ENCODE peak calls at places on chromosomes 13 and 19, in nine cellular contexts. U is AG10803, Y is pancreas, T is fibroblast of pulmonary artery, R is gastrocnemius medialis, Z is omental fat pad, L is thoracic aorta, I is sigmoid colon, M is H9. V is an unnamed sample.

GRCh38 chr19:41939861-41940442 is 11.7 kb upstream of the ERFL start:
- DNase-seq in U (no peak), Y (no peak), T (no peak), R (no peak), Z (no peak), L (no peak), I (no peak), M (no peak), V (no peak)

GRCh38 chr19:18915639-18916038 is 3.5 kb downstream of the COPE start:
- DNase-seq in U (peak), Y (no peak), T (peak), R (no peak), Z (no peak), L (no peak), I (no peak), M (peak), V (no peak)

GRCh38 chr19:35216026-35216832 is 12.3 kb downstream of the FAM187B start:
- DNase-seq in U (peak), Y (no peak), T (no peak), R (no peak), Z (no peak), L (no peak), I (no peak), M (no peak), V (peak)

GRCh38 chr19:4174895-4175668 is 7.3 kb downstream of the SIRT6 start:
- DNase-seq in U (no peak), Y (no peak), T (no peak), R (no peak), Z (no peak), L (no peak), I (no peak), M (no peak), V (no peak)

GRCh38 chr13:39840201-39840600 is 184.7 kb downstream of the COG6 start:
- DNase-seq in U (no peak), Y (no peak), T (no peak), R (no peak), Z (no peak), L (no peak), I (no peak), M (no peak), V (no peak)

GRCh38 chr19:6216996-6217751 is 62.6 kb downstream of the MLLT1 start:
- DNase-seq in U (no peak), Y (no peak), T (peak), R (no peak), Z (no peak), L (no peak), I (peak), M (no peak), V (peak)

GRCh38 chr13:26259634-26260033 is 5.7 kb downstream of the CDK8 start:
- DNase-seq in U (no peak), Y (no peak), T (no peak), R (no peak), Z (no peak), L (no peak), I (no peak), M (no peak), V (no peak)

GRCh38 chr13:41782086-41782485 is 178.8 kb downstream of the VWA8 start:
- DNase-seq in U (no peak), Y (no peak), T (no peak), R (no peak), Z (no peak), L (no peak), I (no peak), M (no peak), V (no peak)

GRCh38 chr13:76129305-76130040 is 493.3 kb downstream of the LMO7 start:
- DNase-seq in U (no peak), Y (no peak), T (no peak), R (no peak), Z (no peak), L (no peak), I (no peak), M (no peak), V (no peak)

GRCh38 chr19:12200020-12200419 is 37.1 kb downstream of the ZNF136 start:
- DNase-seq in U (peak), Y (no peak), T (no peak), R (no peak), Z (no peak), L (no peak), I (no peak), M (no peak), V (no peak)

GRCh38 chr13:110702591-110703526 is 3.1 kb downstream of the CARS2 start:
- DNase-seq in U (no peak), Y (no peak), T (peak), R (no peak), Z (no peak), L (no peak), I (peak), M (no peak), V (no peak)

GRCh38 chr13:80840313-80840976 is 499.5 kb upstream of the SPRY2 start:
- DNase-seq in U (peak), Y (no peak), T (peak), R (peak), Z (no peak), L (no peak), I (no peak), M (no peak), V (no peak)

GRCh38 chr13:99556867-99557443 is 55.7 kb downstream of the TM9SF2 start:
- DNase-seq in U (no peak), Y (no peak), T (no peak), R (no peak), Z (no peak), L (no peak), I (no peak), M (no peak), V (no peak)

GRCh38 chr13:60335531-60335930 is 61.5 kb upstream of the TDRD3 start:
- DNase-seq in U (peak), Y (no peak), T (peak), R (no peak), Z (no peak), L (no peak), I (no peak), M (no peak), V (no peak)

GRCh38 chr19:14381689-14382474 is 638 bp downstream of the ADGRE5 start:
- DNase-seq in U (peak), Y (peak), T (peak), R (no peak), Z (no peak), L (peak), I (peak), M (no peak), V (peak)

GRCh38 chr19:32720216-32720935 is 809 bp downstream of the TDRD12 start:
- DNase-seq in U (no peak), Y (no peak), T (no peak), R (no peak), Z (no peak), L (no peak), I (no peak), M (no peak), V (no peak)

GRCh38 chr13:106376411-106377112 is 158.9 kb downstream of the EFNB2 start:
- DNase-seq in U (peak), Y (no peak), T (peak), R (no peak), Z (no peak), L (no peak), I (peak), M (no peak), V (no peak)

GRCh38 chr19:28652790-28653189 is 560.2 kb downstream of the UQCRFS1 start:
- DNase-seq in U (no peak), Y (no peak), T (no peak), R (no peak), Z (no peak), L (no peak), I (no peak), M (no peak), V (no peak)

GRCh38 chr13:113860051-113860471 is 3.8 kb downstream of the GAS6 start:
- DNase-seq in U (no peak), Y (no peak), T (no peak), R (no peak), Z (no peak), L (no peak), I (no peak), M (peak), V (no peak)

GRCh38 chr19:57096640-57097361 is 23.0 kb upstream of the USP29 start:
- DNase-seq in U (no peak), Y (no peak), T (peak), R (no peak), Z (no peak), L (no peak), I (peak), M (no peak), V (no peak)

GRCh38 chr19:3867971-3868769 is 668 bp downstream of the ZFR2 start:
- DNase-seq in U (no peak), Y (no peak), T (no peak), R (no peak), Z (no peak), L (no peak), I (no peak), M (peak), V (no peak)

GRCh38 chr13:97339019-97339988 is 94.7 kb upstream of the RAP2A start:
- DNase-seq in U (peak), Y (no peak), T (peak), R (peak), Z (no peak), L (peak), I (peak), M (no peak), V (no peak)

GRCh38 chr13:34720618-34721017 is 221.5 kb upstream of the NBEA start:
- DNase-seq in U (no peak), Y (no peak), T (no peak), R (no peak), Z (no peak), L (no peak), I (no peak), M (no peak), V (no peak)

GRCh38 chr19:34475026-34475974 is 6.3 kb upstream of the WTIP start:
- DNase-seq in U (peak), Y (no peak), T (peak), R (no peak), Z (no peak), L (no peak), I (no peak), M (no peak), V (no peak)

GRCh38 chr19:48670699-48671455 is 1.9 kb downstream of the NTN5 start:
- DNase-seq in U (no peak), Y (no peak), T (no peak), R (no peak), Z (no peak), L (no peak), I (no peak), M (no peak), V (no peak)

GRCh38 chr13:94128430-94128829 is 351.1 kb downstream of the DCT start:
- DNase-seq in U (peak), Y (no peak), T (peak), R (peak), Z (no peak), L (no peak), I (peak), M (no peak), V (no peak)

GRCh38 chr13:90445179-90445578 is 902.3 kb upstream of the MIR17HG start:
- DNase-seq in U (peak), Y (no peak), T (peak), R (no peak), Z (no peak), L (no peak), I (no peak), M (peak), V (no peak)

GRCh38 chr19:19120308-19121156 is 17.7 kb downstream of the TMEM161A start:
- DNase-seq in U (peak), Y (peak), T (peak), R (no peak), Z (no peak), L (no peak), I (peak), M (peak), V (no peak)

GRCh38 chr13:74406439-74406838 is 272.2 kb upstream of the KLF12 start:
- DNase-seq in U (peak), Y (no peak), T (no peak), R (no peak), Z (no peak), L (no peak), I (no peak), M (no peak), V (no peak)

GRCh38 chr19:19459707-19460251 is 54.3 kb downstream of the GATAD2A start:
- DNase-seq in U (peak), Y (no peak), T (peak), R (no peak), Z (no peak), L (no peak), I (no peak), M (no peak), V (peak)

GRCh38 chr13:113859311-113860050 is 4.4 kb downstream of the GAS6 start:
- DNase-seq in U (no peak), Y (no peak), T (no peak), R (no peak), Z (no peak), L (no peak), I (no peak), M (peak), V (no peak)

GRCh38 chr13:100493418-100493817 is 95.2 kb downstream of the GGACT start:
- DNase-seq in U (no peak), Y (no peak), T (no peak), R (no peak), Z (no peak), L (no peak), I (no peak), M (no peak), V (peak)

GRCh38 chr13:71611292-71611691 is 255.7 kb downstream of the DACH1 start:
- DNase-seq in U (no peak), Y (no peak), T (no peak), R (no peak), Z (no peak), L (no peak), I (no peak), M (no peak), V (no peak)

GRCh38 chr19:56109216-56109615 is 11.9 kb downstream of the ZNF787 start:
- DNase-seq in U (peak), Y (no peak), T (peak), R (no peak), Z (no peak), L (no peak), I (no peak), M (no peak), V (no peak)

GRCh38 chr13:79190932-79191331 is 215.1 kb downstream of the RBM26 start:
- DNase-seq in U (no peak), Y (no peak), T (no peak), R (no peak), Z (no peak), L (no peak), I (no peak), M (no peak), V (no peak)

GRCh38 chr19:5943623-5944022 is 29.6 kb downstream of the CAPS start:
- DNase-seq in U (peak), Y (no peak), T (peak), R (no peak), Z (no peak), L (no peak), I (no peak), M (no peak), V (no peak)

GRCh38 chr19:49591731-49592485 is 926 bp downstream of the PRR12 start:
- DNase-seq in U (peak), Y (peak), T (peak), R (no peak), Z (no peak), L (no peak), I (peak), M (peak), V (no peak)

GRCh38 chr19:32313866-32314265 is 31.5 kb upstream of the ZNF507 start:
- DNase-seq in U (no peak), Y (no peak), T (peak), R (no peak), Z (no peak), L (no peak), I (no peak), M (no peak), V (no peak)

GRCh38 chr13:95474992-95475391 is 77.5 kb upstream of the CLDN10 start:
- DNase-seq in U (no peak), Y (no peak), T (no peak), R (no peak), Z (no peak), L (no peak), I (no peak), M (peak), V (no peak)
- TF ChIP-seq CTCF in U (no peak), Y (no peak), T (no peak), R (no peak), Z (no peak), L (no peak), I (no peak), M (peak), V (no peak)

DNA sequence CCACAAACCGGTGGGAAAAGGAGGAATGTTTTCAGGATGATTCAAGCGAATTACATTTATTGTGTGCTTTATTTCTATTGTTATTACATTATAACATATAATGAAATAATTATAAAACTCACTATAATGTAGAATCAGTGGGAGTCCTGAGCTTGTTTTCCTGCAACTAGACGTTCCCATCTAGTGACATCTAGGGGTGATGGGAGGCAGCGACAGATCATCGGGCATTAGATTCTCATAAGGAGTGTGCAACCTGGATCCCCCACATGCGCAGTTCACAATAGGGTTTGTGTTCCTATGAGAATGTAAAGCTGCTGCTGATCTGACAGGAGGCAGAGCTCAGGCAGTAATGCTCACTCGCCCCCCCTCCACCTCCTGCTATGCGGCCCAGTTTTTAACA is 54.5 kb downstream of the SPTBN4 start:
- DNase-seq in U (peak), Y (no peak), T (peak), R (no peak), Z (no peak), L (no peak), I (no peak), M (no peak), V (no peak)
- TF ChIP-seq CTCF in U (peak), Y (no peak), T (peak), R (no peak), Z (no peak), L (no peak), I (no peak), M (peak), V (no peak)

GRCh38 chr19:45848922-45849321 is 14.0 kb downstream of the SYMPK start:
- DNase-seq in U (no peak), Y (no peak), T (peak), R (no peak), Z (no peak), L (no peak), I (no peak), M (no peak), V (no peak)
- TF ChIP-seq CTCF in U (peak), Y (no peak), T (peak), R (no peak), Z (no peak), L (no peak), I (no peak), M (peak), V (peak)

GRCh38 chr19:17539288-17540117 is 15.9 kb upstream of the COLGALT1 start:
- DNase-seq in U (peak), Y (peak), T (peak), R (peak), Z (peak), L (peak), I (peak), M (peak), V (peak)
- TF ChIP-seq CTCF in U (peak), Y (no peak), T (peak), R (no peak), Z (no peak), L (no peak), I (peak), M (peak), V (peak)

GRCh38 chr19:43622956-43623355 is 3.5 kb upstream of the ZNF428 start:
- DNase-seq in U (no peak), Y (no peak), T (no peak), R (no peak), Z (no peak), L (no peak), I (no peak), M (no peak), V (no peak)

GRCh38 chr19:43625918-43626579 is 6.6 kb upstream of the ZNF428 start:
- DNase-seq in U (no peak), Y (no peak), T (no peak), R (no peak), Z (no peak), L (no peak), I (no peak), M (peak), V (no peak)

GRCh38 chr19:43626838-43627237 is 7.4 kb upstream of the ZNF428 start:
- DNase-seq in U (no peak), Y (no peak), T (no peak), R (no peak), Z (no peak), L (no peak), I (no peak), M (no peak), V (no peak)

GRCh38 chr19:43623889-43624670 is 4.7 kb upstream of the ZNF428 start:
- DNase-seq in U (no peak), Y (no peak), T (no peak), R (no peak), Z (no peak), L (no peak), I (no peak), M (peak), V (no peak)

DNA sequence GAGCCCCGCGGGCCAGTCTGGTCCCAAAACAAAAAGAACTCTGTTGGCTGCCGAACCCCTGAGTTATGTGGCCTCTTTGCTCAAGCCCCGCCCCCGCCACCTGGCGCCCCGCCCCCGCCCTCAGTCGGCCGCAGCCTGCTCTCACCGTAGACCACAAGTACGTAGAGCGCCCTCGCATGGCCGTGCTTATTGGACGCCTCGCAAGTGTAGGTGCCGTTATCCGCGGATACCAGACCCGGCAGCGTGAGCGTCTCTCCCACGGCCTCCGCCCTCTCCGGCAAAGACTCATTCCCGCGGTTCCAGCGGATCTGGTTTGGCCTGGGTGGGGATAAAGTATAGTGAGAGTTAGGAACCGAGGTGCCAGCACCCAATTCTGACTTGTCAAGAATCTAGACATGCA is 5.5 kb upstream of the ZNF428 start:
- DNase-seq in U (no peak), Y (peak), T (peak), R (no peak), Z (peak), L (no peak), I (no peak), M (peak), V (peak)
- TF ChIP-seq CTCF in U (no peak), Y (no peak), T (no peak), R (no peak), Z (no peak), L (no peak), I (no peak), M (peak), V (peak)

DNA sequence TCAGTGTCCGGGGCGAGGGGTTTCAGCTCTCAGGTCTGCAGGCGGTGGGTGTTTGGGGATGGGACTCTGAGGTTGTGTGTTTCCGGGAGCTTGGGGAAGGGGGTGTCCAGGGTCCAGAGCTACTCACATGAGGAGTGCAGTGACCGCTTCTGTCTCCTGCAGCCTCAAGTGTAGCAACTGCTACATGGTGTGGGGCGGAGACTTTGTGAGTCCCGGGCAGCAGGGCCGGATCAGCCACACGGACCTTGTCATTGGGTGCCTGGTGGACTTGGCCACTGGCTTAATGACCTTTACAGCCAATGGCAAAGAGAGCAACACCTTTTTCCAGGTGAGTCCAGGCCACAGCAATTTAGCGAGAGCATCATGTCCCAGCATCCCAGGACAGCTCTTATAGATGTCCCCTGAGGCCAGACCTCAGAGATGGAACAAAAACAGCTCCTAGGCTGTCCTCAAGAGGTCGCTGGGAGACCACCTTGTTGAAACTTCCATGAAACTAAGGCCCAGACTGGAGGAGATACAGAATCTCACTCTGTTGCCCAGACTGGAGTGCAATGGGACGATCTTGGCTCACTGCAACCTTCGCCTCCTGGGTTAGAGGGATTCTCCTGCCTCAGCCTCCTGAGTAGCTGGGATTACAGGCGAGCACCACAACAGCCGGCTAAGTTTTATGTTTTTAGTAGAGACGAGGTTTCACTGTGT is 44.9 kb downstream of the RYR1 start:
- DNase-seq in U (no peak), Y (no peak), T (peak), R (no peak), Z (no peak), L (no peak), I (no peak), M (peak), V (no peak)
- TF ChIP-seq CTCF in U (peak), Y (no peak), T (no peak), R (no peak), Z (no peak), L (no peak), I (no peak), M (peak), V (no peak)

GRCh38 chr19:10979950-10980349 is 19.1 kb downstream of the SMARCA4 start:
- DNase-seq in U (no peak), Y (no peak), T (no peak), R (no peak), Z (no peak), L (no peak), I (no peak), M (no peak), V (no peak)
- TF ChIP-seq CTCF in U (no peak), Y (no peak), T (no peak), R (no peak), Z (no peak), L (peak), I (no peak), M (no peak), V (peak)

GRCh38 chr19:52343548-52343947 is 7.5 kb downstream of the ZNF610 start:
- DNase-seq in U (peak), Y (peak), T (peak), R (no peak), Z (peak), L (no peak), I (peak), M (peak), V (peak)
- TF ChIP-seq CTCF in U (peak), Y (peak), T (peak), R (no peak), Z (no peak), L (peak), I (peak), M (peak), V (peak)

GRCh38 chr19:7377196-7377595 is 28.5 kb downstream of the ARHGEF18 start:
- DNase-seq in U (no peak), Y (no peak), T (no peak), R (no peak), Z (no peak), L (no peak), I (no peak), M (no peak), V (no peak)
- TF ChIP-seq CTCF in U (no peak), Y (no peak), T (no peak), R (no peak), Z (no peak), L (no peak), I (no peak), M (no peak), V (no peak)

V was measured in CD14-positive monocyte.